ENCODE peak calls at places on chromosome 3, in four cellular contexts. One of them, this sample, is unnamed.
A peak's percentile ranks its signal among the peaks of the same experiment; 100 is the strongest.

GRCh38 chr3:55631766-55632331 is 144.7 kb upstream of the WNT5A start:
- DNase-seq in midbrain: no peak
- DNase-seq in GM20000: no peak
- DNase-seq in WTC11: no peak
- DNase-seq in this sample: no peak

GRCh38 chr3:50100956-50101845 is 12.5 kb downstream of the RBM5 start:
- DNase-seq in midbrain: no peak
- DNase-seq in WTC11: no peak
- DNase-seq in GM20000: no peak
- DNase-seq in this sample: peak; percentile 70

GRCh38 chr3:71102111-71103039 is 481.2 kb downstream of the FOXP1 start:
- DNase-seq in midbrain: no peak
- DNase-seq in GM20000: no peak
- DNase-seq in WTC11: no peak
- DNase-seq in this sample: peak; percentile 96

GRCh38 chr3:134035836-134036235 is 6.1 kb upstream of the SLCO2A1 start:
- DNase-seq in GM20000: no peak
- DNase-seq in WTC11: no peak
- DNase-seq in midbrain: no peak
- DNase-seq in this sample: no peak

GRCh38 chr3:70658779-70659310 is 346.4 kb upstream of the MDFIC2 start:
- DNase-seq in WTC11: no peak
- DNase-seq in midbrain: no peak
- DNase-seq in GM20000: no peak
- DNase-seq in this sample: no peak

GRCh38 chr3:152235709-152236298 is 32.9 kb upstream of the MBNL1 start:
- DNase-seq in GM20000: no peak
- DNase-seq in midbrain: no peak
- DNase-seq in WTC11: no peak
- DNase-seq in this sample: peak; percentile 63

GRCh38 chr3:133301194-133301593 is 98.7 kb upstream of the BFSP2 start:
- DNase-seq in WTC11: no peak
- DNase-seq in GM20000: no peak
- DNase-seq in midbrain: no peak
- DNase-seq in this sample: peak; percentile 63

GRCh38 chr3:123341871-123342630 is 106.8 kb downstream of the ADCY5 start:
- DNase-seq in midbrain: peak; percentile 13
- DNase-seq in GM20000: no peak
- DNase-seq in WTC11: peak; percentile 9
- DNase-seq in this sample: no peak

GRCh38 chr3:81451611-81452010 is 309.8 kb downstream of the GBE1 start:
- DNase-seq in WTC11: no peak
- DNase-seq in GM20000: no peak
- DNase-seq in midbrain: no peak
- DNase-seq in this sample: peak; percentile 67

GRCh38 chr3:42892169-42892568 is 13.8 kb upstream of the ZNF662 start:
- DNase-seq in midbrain: no peak
- DNase-seq in GM20000: no peak
- DNase-seq in WTC11: no peak
- DNase-seq in this sample: peak; percentile 46

GRCh38 chr3:98768961-98769360 is 5.8 kb downstream of the ST3GAL6 start:
- DNase-seq in GM20000: no peak
- DNase-seq in WTC11: no peak
- DNase-seq in midbrain: no peak
- DNase-seq in this sample: no peak

GRCh38 chr3:100416863-100417262 is 15.5 kb downstream of the LNP1 start:
- DNase-seq in GM20000: no peak
- DNase-seq in midbrain: no peak
- DNase-seq in WTC11: no peak
- DNase-seq in this sample: no peak

GRCh38 chr3:129482721-129483120 is 42.7 kb downstream of the IFT122 start:
- DNase-seq in WTC11: peak; percentile 54
- DNase-seq in midbrain: no peak
- DNase-seq in GM20000: no peak
- DNase-seq in this sample: no peak

GRCh38 chr3:45187597-45188210 is 38.4 kb downstream of the TMEM158 start:
- DNase-seq in midbrain: no peak
- DNase-seq in WTC11: no peak
- DNase-seq in GM20000: no peak
- DNase-seq in this sample: no peak

GRCh38 chr3:111848246-111848645 is 10.8 kb upstream of the PHLDB2 start:
- DNase-seq in GM20000: no peak
- DNase-seq in WTC11: no peak
- DNase-seq in midbrain: no peak
- DNase-seq in this sample: peak; percentile 67

GRCh38 chr3:111667621-111668239 is 72.6 kb upstream of the ZBED2 start:
- DNase-seq in WTC11: no peak
- DNase-seq in GM20000: peak; percentile 62
- DNase-seq in midbrain: peak; percentile 31
- DNase-seq in this sample: peak; percentile 63

This sample was measured in fibroblast of the aortic adventitia.